ENCODE peak calls at places on chromosomes 16 and 17, in six cellular contexts. H, N, W, A, S and D are unnamed samples.

GRCh38 chr17:57662644-57663308 is 82.3 kb downstream of the CCDC182 start:
- DNase-seq in H (peak; percentile 98), N (peak; percentile 93), W (peak; percentile 89), A (no peak), S (peak; percentile 94), D (peak; percentile 42)

GRCh38 chr17:14048169-14048568 is 21.1 kb upstream of the COX10 start:
- DNase-seq in H (no peak), N (peak; percentile 16), W (peak; percentile 1), A (no peak), S (no peak), D (no peak)

GRCh38 chr16:26118575-26118974 is 426.8 kb downstream of the HS3ST4 start:
- DNase-seq in H (no peak), N (no peak), W (no peak), A (no peak), S (no peak), D (no peak)

GRCh38 chr16:74591914-74592650 is 14.8 kb downstream of the GLG1 start:
- DNase-seq in H (no peak), N (no peak), W (peak; percentile 2), A (no peak), S (no peak), D (no peak)

GRCh38 chr17:17718251-17718650 is 37.0 kb downstream of the RAI1 start:
- DNase-seq in H (no peak), N (no peak), W (no peak), A (no peak), S (no peak), D (no peak)

GRCh38 chr16:75476817-75477216 is 12.3 kb upstream of the TMEM170A start:
- DNase-seq in H (no peak), N (peak; percentile 35), W (no peak), A (no peak), S (no peak), D (no peak)

GRCh38 chr16:57108432-57108831 is 16.0 kb downstream of the CPNE2 start:
- DNase-seq in H (no peak), N (no peak), W (no peak), A (no peak), S (no peak), D (no peak)

GRCh38 chr17:29563816-29564215 is 3.0 kb downstream of the ABHD15 start:
- DNase-seq in H (no peak), N (no peak), W (peak; percentile 81), A (no peak), S (no peak), D (no peak)

GRCh38 chr16:77736879-77737278 is 14.6 kb downstream of the NUDT7 start:
- DNase-seq in H (no peak), N (no peak), W (no peak), A (no peak), S (no peak), D (no peak)

GRCh38 chr17:33049781-33050414 is 58.3 kb downstream of the SPACA3 start:
- DNase-seq in H (peak; percentile 20), N (peak; percentile 63), W (peak; percentile 68), A (peak; percentile 26), S (no peak), D (peak; percentile 44)